ENCODE peak calls at places on chromosomes 4 and X, in five cellular contexts. B is upper lobe of left lung, P is amniotic stem cell, J is GM23338, V is NCI-H748 treated with DMSO at 0.1 percent for 48 hours. D is an unnamed sample.

GRCh38 chr4:8199594-8200301 is 658 bp downstream of the SH3TC1 start:
- DNase-seq in B (peak), J (no peak), P (no peak), V (no peak), D (no peak)

GRCh38 chr4:27366424-27366823 is 505.8 kb downstream of the STIM2 start:
- DNase-seq in P (no peak), B (no peak), J (no peak), V (no peak), D (no peak)

GRCh38 chr4:183966371-183966770 is 61.3 kb downstream of the STOX2 start:
- DNase-seq in V (no peak), B (no peak), J (no peak), P (no peak), D (no peak)

GRCh38 chr4:84238247-84239090 is 260.6 kb downstream of the NKX6-1 start:
- DNase-seq in V (no peak), P (no peak), B (no peak), J (no peak), D (no peak)

GRCh38 chrX:30228526-30228925 is 1.9 kb upstream of the MAGEB3 start:
- DNase-seq in P (no peak), B (no peak), J (peak), V (no peak), D (no peak)

GRCh38 chr4:156672492-156672891 is 299.1 kb downstream of the PDGFC start:
- DNase-seq in B (no peak), V (no peak), J (no peak), P (no peak), D (no peak)

GRCh38 chrX:73930300-73930699 is 367.3 kb downstream of the CHIC1 start:
- DNase-seq in V (no peak), J (no peak), B (no peak), P (no peak), D (no peak)

GRCh38 chrX:42530027-42530426 is 247.9 kb downstream of the PPP1R2C start:
- DNase-seq in J (peak), B (no peak), V (no peak), P (peak), D (no peak)

GRCh38 chrX:123962006-123962485 is 540 bp downstream of the STAG2 start:
- DNase-seq in J (peak), B (no peak), V (peak), P (no peak), D (no peak)

GRCh38 chrX:120697053-120697452 is 67.2 kb upstream of the C1GALT1C1 start:
- DNase-seq in V (no peak), B (no peak), P (no peak), J (no peak), D (no peak)

GRCh38 chr4:108540536-108540935 is 79.8 kb upstream of the RPL34 start:
- DNase-seq in J (no peak), V (no peak), P (no peak), B (no peak), D (no peak)

GRCh38 chr4:183828125-183828524 is 77.0 kb upstream of the STOX2 start:
- DNase-seq in V (no peak), B (no peak), J (no peak), P (no peak), D (no peak)

GRCh38 chr4:61666248-61666647 is 466.1 kb downstream of the ADGRL3 start:
- DNase-seq in J (no peak), B (no peak), V (no peak), P (no peak), D (no peak)

GRCh38 chr4:5524900-5525299 is 183.5 kb downstream of the EVC2 start:
- DNase-seq in V (no peak), B (no peak), J (peak), P (no peak), D (peak)

GRCh38 chr4:110669663-110670062 is 46.8 kb upstream of the PITX2 start:
- DNase-seq in V (no peak), B (no peak), J (no peak), P (no peak), D (no peak)

GRCh38 chr4:924107-925096 is 7.7 kb downstream of the GAK start:
- DNase-seq in J (no peak), B (no peak), V (no peak), P (no peak), D (no peak)

GRCh38 chr4:8728536-8729407 is 136.2 kb downstream of the CPZ start:
- DNase-seq in J (no peak), B (peak), P (no peak), V (no peak), D (no peak)

GRCh38 chr4:3422241-3422801 is 19.4 kb upstream of the HGFAC start:
- DNase-seq in V (no peak), J (no peak), P (no peak), B (peak), D (no peak)

GRCh38 chrX:29652484-29652883 is 562.9 kb upstream of the MAGEB2 start:
- DNase-seq in J (peak), P (no peak), V (no peak), B (no peak), D (no peak)

GRCh38 chr4:182885738-182886077 is 31.5 kb downstream of the DCTD start:
- DNase-seq in B (no peak), P (no peak), V (no peak), J (no peak), D (no peak)

GRCh38 chr4:119783200-119783978 is 154.8 kb upstream of the PDE5A start:
- DNase-seq in P (no peak), V (no peak), J (no peak), B (peak), D (no peak)

GRCh38 chr4:122142687-122143086 is 9.4 kb upstream of the BLTP1 start:
- DNase-seq in V (no peak), P (no peak), B (no peak), J (no peak), D (no peak)

GRCh38 chr4:83890231-83890630 is 354.3 kb downstream of the GPAT3 start:
- DNase-seq in V (no peak), P (no peak), J (no peak), B (no peak), D (no peak)

GRCh38 chr4:111989817-111990216 is 155.4 kb upstream of the FAM241A start:
- DNase-seq in B (no peak), V (no peak), P (no peak), J (no peak), D (no peak)

GRCh38 chr4:3177905-3178304 is 71.1 kb upstream of the MSANTD1 start:
- DNase-seq in P (no peak), V (no peak), J (no peak), B (no peak), D (no peak)

GRCh38 chr4:188196134-188196735 is 57.0 kb downstream of the TRIML1 start:
- DNase-seq in J (peak), P (no peak), V (no peak), B (no peak), D (no peak)

GRCh38 chr4:56953680-56954520 is 23.5 kb downstream of the NOA1 start:
- DNase-seq in P (no peak), B (no peak), J (no peak), V (no peak), D (no peak)

GRCh38 chrX:111914398-111915092 is 38.6 kb downstream of the TRPC5OS start:
- DNase-seq in V (no peak), B (no peak), P (no peak), J (peak), D (no peak)

GRCh38 chr4:109870061-109870460 is 22.2 kb downstream of the LRIT3 start:
- DNase-seq in B (no peak), P (no peak), V (no peak), J (no peak), D (no peak)

GRCh38 chr4:48388504-48389154 is 47.3 kb downstream of the SLAIN2 start:
- DNase-seq in V (no peak), B (no peak), J (no peak), P (peak), D (no peak)

GRCh38 chrX:30612250-30612655 is 34.7 kb upstream of the TASL start:
- DNase-seq in B (no peak), V (peak), J (no peak), P (no peak), D (no peak)

GRCh38 chr4:175542787-175543186 is 269.3 kb downstream of the GPM6A start:
- DNase-seq in J (no peak), P (no peak), B (no peak), V (peak), D (no peak)

GRCh38 chr4:79212311-79212710 is 113.5 kb downstream of the NAA11 start:
- DNase-seq in P (no peak), V (no peak), J (no peak), B (no peak), D (no peak)